ENCODE peak calls at places on chromosomes 13 and 19, in five cellular contexts. One of them, this sample, is unnamed.
A peak's percentile ranks its signal among the peaks of the same experiment; 100 is the strongest.

GRCh38 chr13:80802946-80803345 is 462.0 kb upstream of the SPRY2 start:
- DNase-seq in sigmoid colon: no peak
- DNase-seq in K562: no peak
- DNase-seq in stomach: no peak
- DNase-seq in suprapubic skin: no peak
- DNase-seq in this sample: no peak

GRCh38 chr19:2661615-2662014 is 40.9 kb downstream of the GNG7 start:
- DNase-seq in sigmoid colon: no peak
- DNase-seq in K562: no peak
- DNase-seq in stomach: no peak
- DNase-seq in suprapubic skin: no peak
- DNase-seq in this sample: no peak

GRCh38 chr13:103140001-103140671 is 73.9 kb upstream of the SLC10A2 start:
- DNase-seq in sigmoid colon: no peak
- DNase-seq in K562: peak; percentile 9
- DNase-seq in stomach: no peak
- DNase-seq in suprapubic skin: no peak
- DNase-seq in this sample: peak; percentile 13

GRCh38 chr19:45710731-45711130 is 18.3 kb downstream of the QPCTL start:
- DNase-seq in sigmoid colon: no peak
- DNase-seq in K562: no peak
- DNase-seq in stomach: no peak
- DNase-seq in suprapubic skin: no peak
- DNase-seq in this sample: no peak

GRCh38 chr13:41345921-41346589 is 35.0 kb downstream of the NAA16 start:
- DNase-seq in sigmoid colon: no peak
- DNase-seq in K562: no peak
- DNase-seq in stomach: no peak
- DNase-seq in suprapubic skin: no peak
- DNase-seq in this sample: no peak

GRCh38 chr13:94154362-94154761 is 325.1 kb downstream of the DCT start:
- DNase-seq in sigmoid colon: no peak
- DNase-seq in K562: no peak
- DNase-seq in stomach: peak; percentile 40
- DNase-seq in suprapubic skin: no peak
- DNase-seq in this sample: no peak

GRCh38 chr13:51785592-51786424 is 18.2 kb downstream of the DHRS12 start:
- DNase-seq in sigmoid colon: peak; percentile 80
- DNase-seq in K562: no peak
- DNase-seq in stomach: peak; percentile 51
- DNase-seq in suprapubic skin: peak; percentile 85
- DNase-seq in this sample: no peak

GRCh38 chr19:39413269-39413902 is 917 bp downstream of the PLEKHG2 start:
- DNase-seq in sigmoid colon: peak; percentile 91
- DNase-seq in K562: peak; percentile 65
- DNase-seq in stomach: no peak
- DNase-seq in suprapubic skin: peak; percentile 89
- DNase-seq in this sample: no peak

GRCh38 chr13:75587679-75588078 is 38.1 kb downstream of the UCHL3 start:
- DNase-seq in sigmoid colon: no peak
- DNase-seq in K562: no peak
- DNase-seq in stomach: no peak
- DNase-seq in suprapubic skin: no peak
- DNase-seq in this sample: no peak

GRCh38 chr13:24142453-24142852 is 18.1 kb upstream of the SPATA13 start:
- DNase-seq in sigmoid colon: no peak
- DNase-seq in K562: no peak
- DNase-seq in stomach: no peak
- DNase-seq in suprapubic skin: no peak
- DNase-seq in this sample: no peak

GRCh38 chr19:3976495-3977241 is 5.8 kb upstream of the DAPK3 start:
- DNase-seq in sigmoid colon: peak; percentile 66
- DNase-seq in K562: peak; percentile 23
- DNase-seq in stomach: no peak
- DNase-seq in suprapubic skin: peak; percentile 66
- DNase-seq in this sample: no peak

GRCh38 chr19:42111384-42111783 is 20.9 kb downstream of the POU2F2 start:
- DNase-seq in sigmoid colon: no peak
- DNase-seq in K562: no peak
- DNase-seq in stomach: no peak
- DNase-seq in suprapubic skin: no peak
- DNase-seq in this sample: no peak

GRCh38 chr13:27283906-27284523 is 13.4 kb downstream of the RASL11A start:
- DNase-seq in sigmoid colon: no peak
- DNase-seq in K562: no peak
- DNase-seq in stomach: no peak
- DNase-seq in suprapubic skin: no peak
- DNase-seq in this sample: no peak

GRCh38 chr13:23724196-23724970 is 154.2 kb downstream of the TNFRSF19 start:
- DNase-seq in sigmoid colon: no peak
- DNase-seq in K562: no peak
- DNase-seq in stomach: no peak
- DNase-seq in suprapubic skin: no peak
- DNase-seq in this sample: no peak

GRCh38 chr13:84098273-84098672 is 216.0 kb upstream of the SLITRK1 start:
- DNase-seq in sigmoid colon: no peak
- DNase-seq in K562: no peak
- DNase-seq in stomach: no peak
- DNase-seq in suprapubic skin: no peak
- DNase-seq in this sample: no peak

GRCh38 chr13:74674701-74675100 is 540.5 kb upstream of the KLF12 start:
- DNase-seq in sigmoid colon: no peak
- DNase-seq in K562: no peak
- DNase-seq in stomach: no peak
- DNase-seq in suprapubic skin: no peak
- DNase-seq in this sample: no peak

GRCh38 chr19:9178901-9179300 is at the start of gene OR7D2:
- DNase-seq in sigmoid colon: no peak
- DNase-seq in K562: no peak
- DNase-seq in stomach: no peak
- DNase-seq in suprapubic skin: no peak
- DNase-seq in this sample: no peak

GRCh38 chr19:898663-899062 is 5.4 kb downstream of the RNU6-9 start:
- DNase-seq in sigmoid colon: no peak
- DNase-seq in K562: no peak
- DNase-seq in stomach: no peak
- DNase-seq in suprapubic skin: no peak
- DNase-seq in this sample: no peak

GRCh38 chr13:23804166-23804565 is 85.0 kb downstream of the MIPEP start:
- DNase-seq in sigmoid colon: no peak
- DNase-seq in K562: no peak
- DNase-seq in stomach: no peak
- DNase-seq in suprapubic skin: no peak
- DNase-seq in this sample: no peak

GRCh38 chr19:31249217-31249616 is 100.0 kb downstream of the TSHZ3 start:
- DNase-seq in sigmoid colon: no peak
- DNase-seq in K562: no peak
- DNase-seq in stomach: no peak
- DNase-seq in suprapubic skin: no peak
- DNase-seq in this sample: no peak

GRCh38 chr13:41008349-41008980 is 10.7 kb downstream of the ELF1 start:
- DNase-seq in sigmoid colon: no peak
- DNase-seq in K562: no peak
- DNase-seq in stomach: no peak
- DNase-seq in suprapubic skin: no peak
- DNase-seq in this sample: no peak

GRCh38 chr19:46014534-46014933 is 8.3 kb downstream of the PGLYRP1 start:
- DNase-seq in sigmoid colon: no peak
- DNase-seq in K562: no peak
- DNase-seq in stomach: no peak
- DNase-seq in suprapubic skin: no peak
- DNase-seq in this sample: no peak

GRCh38 chr13:79405501-79405830 is 589 bp downstream of the RBM26 start:
- DNase-seq in sigmoid colon: peak; percentile 63
- DNase-seq in K562: no peak
- DNase-seq in stomach: no peak
- DNase-seq in suprapubic skin: no peak
- DNase-seq in this sample: no peak

GRCh38 chr13:86446311-86446710 is 647.1 kb upstream of the SLITRK6 start:
- DNase-seq in sigmoid colon: no peak
- DNase-seq in K562: no peak
- DNase-seq in stomach: no peak
- DNase-seq in suprapubic skin: peak; percentile 49
- DNase-seq in this sample: no peak

GRCh38 chr13:53672005-53672404 is 643.4 kb downstream of the OLFM4 start:
- DNase-seq in sigmoid colon: no peak
- DNase-seq in K562: no peak
- DNase-seq in stomach: no peak
- DNase-seq in suprapubic skin: no peak
- DNase-seq in this sample: no peak

GRCh38 chr13:73672492-73672891 is 461.7 kb downstream of the KLF12 start:
- DNase-seq in sigmoid colon: no peak
- DNase-seq in K562: no peak
- DNase-seq in stomach: no peak
- DNase-seq in suprapubic skin: no peak
- DNase-seq in this sample: no peak

GRCh38 chr13:25468330-25469178 is 96.8 kb downstream of the ATP8A2 start:
- DNase-seq in sigmoid colon: no peak
- DNase-seq in K562: peak; percentile 91
- DNase-seq in stomach: no peak
- DNase-seq in suprapubic skin: no peak
- DNase-seq in this sample: no peak

GRCh38 chr19:53192771-53193533 is at the start of gene ZNF665:
- DNase-seq in sigmoid colon: peak; percentile 95
- DNase-seq in K562: peak; percentile 86
- DNase-seq in stomach: peak; percentile 90
- DNase-seq in suprapubic skin: peak; percentile 94
- DNase-seq in this sample: no peak

GRCh38 chr19:19217110-19217509 is 5.4 kb downstream of the NCAN start:
- DNase-seq in sigmoid colon: no peak
- DNase-seq in K562: peak; percentile 70
- DNase-seq in stomach: no peak
- DNase-seq in suprapubic skin: no peak
- DNase-seq in this sample: no peak

GRCh38 chr13:99931462-99931861 is 40.1 kb downstream of the ZIC5 start:
- DNase-seq in sigmoid colon: no peak
- DNase-seq in K562: no peak
- DNase-seq in stomach: no peak
- DNase-seq in suprapubic skin: no peak
- DNase-seq in this sample: no peak

GRCh38 chr19:29653398-29653797 is 11.9 kb upstream of the PLEKHF1 start:
- DNase-seq in sigmoid colon: peak; percentile 6
- DNase-seq in K562: no peak
- DNase-seq in stomach: no peak
- DNase-seq in suprapubic skin: no peak
- DNase-seq in this sample: no peak

GRCh38 chr13:47672982-47673670 is 327.9 kb downstream of the SUCLA2 start:
- DNase-seq in sigmoid colon: no peak
- DNase-seq in K562: no peak
- DNase-seq in stomach: no peak
- DNase-seq in suprapubic skin: no peak
- DNase-seq in this sample: no peak
- TF ChIP-seq POLR2AphosphoS5 in sigmoid colon: peak; percentile 12
- TF ChIP-seq POLR2AphosphoS5 in K562: no peak
- TF ChIP-seq POLR2AphosphoS5 in stomach: no peak
- TF ChIP-seq POLR2AphosphoS5 in suprapubic skin: no peak
- TF ChIP-seq POLR2AphosphoS5 in this sample: no peak

DNA sequence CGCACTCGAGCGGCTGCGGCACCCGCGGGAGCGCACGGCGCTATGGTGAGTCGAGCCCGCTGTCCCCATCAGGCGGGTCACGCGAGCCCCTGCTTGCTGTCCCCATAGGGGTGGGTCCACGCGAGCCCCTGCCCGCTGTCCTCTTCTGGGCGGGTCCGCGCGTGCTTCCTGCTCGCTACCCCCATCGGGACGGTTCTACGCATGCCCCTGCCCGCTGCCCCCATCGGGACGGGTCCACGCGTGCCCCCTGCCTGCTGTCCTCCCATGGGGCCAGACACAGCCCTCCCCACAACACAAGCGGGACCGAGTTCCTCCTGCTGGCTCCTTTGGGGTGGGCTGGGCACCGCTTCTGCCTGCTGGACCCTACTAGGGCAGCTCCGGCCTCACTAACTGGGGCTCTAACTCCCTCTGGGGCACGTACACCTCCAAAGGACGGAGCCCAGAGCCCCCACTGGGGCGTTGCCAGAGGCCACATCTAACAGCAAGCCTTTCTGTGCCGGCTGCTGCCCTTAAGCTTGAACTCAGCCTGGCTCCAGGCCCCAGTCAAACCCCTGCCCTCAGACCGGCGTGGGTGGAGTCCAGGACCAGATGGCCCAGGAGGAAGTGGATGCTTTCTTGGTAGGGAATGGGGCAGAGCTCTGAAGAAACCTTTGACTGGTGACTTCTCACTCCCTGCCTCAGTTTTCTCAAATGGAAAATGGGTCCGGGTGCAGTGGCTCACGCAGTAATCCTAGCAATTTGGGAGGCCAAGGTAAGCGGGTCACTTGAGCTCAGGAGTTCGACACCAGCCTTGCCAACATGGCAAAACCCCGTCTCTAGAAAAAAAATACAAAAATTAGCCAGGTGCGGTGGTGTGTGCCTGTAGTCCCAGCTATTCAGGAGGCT is 722 bp downstream of the COLGALT1 start:
- DNase-seq in sigmoid colon: peak; percentile 85
- DNase-seq in K562: peak; percentile 59
- DNase-seq in stomach: peak; percentile 69
- DNase-seq in suprapubic skin: peak; percentile 78
- DNase-seq in this sample: no peak
- TF ChIP-seq POLR2AphosphoS5 in sigmoid colon: no peak
- TF ChIP-seq POLR2AphosphoS5 in K562: no peak
- TF ChIP-seq POLR2AphosphoS5 in stomach: peak; percentile 41
- TF ChIP-seq POLR2AphosphoS5 in suprapubic skin: no peak
- TF ChIP-seq POLR2AphosphoS5 in this sample: no peak

GRCh38 chr19:13974073-13974472 is 21.8 kb downstream of the DCAF15 start:
- DNase-seq in sigmoid colon: no peak
- DNase-seq in K562: peak; percentile 75
- DNase-seq in stomach: peak; percentile 47
- DNase-seq in suprapubic skin: no peak
- DNase-seq in this sample: no peak
- TF ChIP-seq POLR2AphosphoS5 in sigmoid colon: no peak
- TF ChIP-seq POLR2AphosphoS5 in K562: no peak
- TF ChIP-seq POLR2AphosphoS5 in stomach: no peak
- TF ChIP-seq POLR2AphosphoS5 in suprapubic skin: no peak
- TF ChIP-seq POLR2AphosphoS5 in this sample: no peak

GRCh38 chr19:47663911-47664771 is 49.1 kb upstream of the EHD2 start:
- DNase-seq in sigmoid colon: peak; percentile 95
- DNase-seq in K562: peak; percentile 52
- DNase-seq in stomach: peak; percentile 74
- DNase-seq in suprapubic skin: peak; percentile 87
- DNase-seq in this sample: no peak
- TF ChIP-seq POLR2AphosphoS5 in sigmoid colon: peak; percentile 81
- TF ChIP-seq POLR2AphosphoS5 in K562: no peak
- TF ChIP-seq POLR2AphosphoS5 in stomach: peak; percentile 69
- TF ChIP-seq POLR2AphosphoS5 in suprapubic skin: peak; percentile 42
- TF ChIP-seq POLR2AphosphoS5 in this sample: no peak

GRCh38 chr19:5131031-5131865 is 162.3 kb downstream of the KDM4B start:
- DNase-seq in sigmoid colon: no peak
- DNase-seq in K562: peak; percentile 76
- DNase-seq in stomach: no peak
- DNase-seq in suprapubic skin: no peak
- DNase-seq in this sample: no peak
- TF ChIP-seq POLR2AphosphoS5 in sigmoid colon: no peak
- TF ChIP-seq POLR2AphosphoS5 in K562: no peak
- TF ChIP-seq POLR2AphosphoS5 in stomach: no peak
- TF ChIP-seq POLR2AphosphoS5 in suprapubic skin: no peak
- TF ChIP-seq POLR2AphosphoS5 in this sample: no peak

GRCh38 chr19:47761566-47761965 is 16.2 kb downstream of the NOP53 start:
- DNase-seq in sigmoid colon: no peak
- DNase-seq in K562: no peak
- DNase-seq in stomach: no peak
- DNase-seq in suprapubic skin: no peak
- DNase-seq in this sample: no peak
- TF ChIP-seq POLR2AphosphoS5 in sigmoid colon: no peak
- TF ChIP-seq POLR2AphosphoS5 in K562: no peak
- TF ChIP-seq POLR2AphosphoS5 in stomach: no peak
- TF ChIP-seq POLR2AphosphoS5 in suprapubic skin: no peak
- TF ChIP-seq POLR2AphosphoS5 in this sample: no peak